ENCODE peak calls at places on chromosomes 12 and 14, in five cellular contexts. One of them, this sample, is unnamed.

GRCh38 chr12:105278043-105278697 is 42.2 kb upstream of the APPL2 start:
- DNase-seq in GM18507: no peak
- DNase-seq in MCF 10A: no peak
- DNase-seq in non-pigmented ciliary epithelial cell: no peak
- DNase-seq in nephron progenitor cell: no peak
- DNase-seq in this sample: no peak

GRCh38 chr12:12726543-12727093 is 9.4 kb downstream of the CDKN1B start:
- DNase-seq in GM18507: no peak
- DNase-seq in MCF 10A: peak
- DNase-seq in non-pigmented ciliary epithelial cell: peak
- DNase-seq in nephron progenitor cell: no peak
- DNase-seq in this sample: peak

GRCh38 chr12:47270782-47271664 is 191.3 kb upstream of the AMIGO2 start:
- DNase-seq in GM18507: no peak
- DNase-seq in MCF 10A: peak
- DNase-seq in non-pigmented ciliary epithelial cell: peak
- DNase-seq in nephron progenitor cell: no peak
- DNase-seq in this sample: no peak

GRCh38 chr14:99537399-99537798 is 56.2 kb downstream of the CCNK start:
- DNase-seq in GM18507: no peak
- DNase-seq in MCF 10A: peak
- DNase-seq in non-pigmented ciliary epithelial cell: peak
- DNase-seq in nephron progenitor cell: no peak
- DNase-seq in this sample: no peak

GRCh38 chr12:62250671-62251608 is 9.3 kb upstream of the USP15 start:
- DNase-seq in GM18507: no peak
- DNase-seq in MCF 10A: peak
- DNase-seq in non-pigmented ciliary epithelial cell: peak
- DNase-seq in nephron progenitor cell: no peak
- DNase-seq in this sample: no peak

GRCh38 chr14:73750161-73750901 is 36.1 kb upstream of the PNMA1 start:
- DNase-seq in GM18507: no peak
- DNase-seq in MCF 10A: no peak
- DNase-seq in non-pigmented ciliary epithelial cell: no peak
- DNase-seq in nephron progenitor cell: no peak
- DNase-seq in this sample: peak

GRCh38 chr14:70130498-70130897 is 58.3 kb downstream of the SLC8A3 start:
- DNase-seq in GM18507: no peak
- DNase-seq in MCF 10A: no peak
- DNase-seq in non-pigmented ciliary epithelial cell: no peak
- DNase-seq in nephron progenitor cell: no peak
- DNase-seq in this sample: no peak

GRCh38 chr12:65189028-65189718 is 19.8 kb downstream of the LEMD3 start:
- DNase-seq in GM18507: no peak
- DNase-seq in MCF 10A: no peak
- DNase-seq in non-pigmented ciliary epithelial cell: no peak
- DNase-seq in nephron progenitor cell: no peak
- DNase-seq in this sample: no peak

GRCh38 chr12:74412607-74413230 is 124.9 kb upstream of the ATXN7L3B start:
- DNase-seq in GM18507: no peak
- DNase-seq in MCF 10A: peak
- DNase-seq in non-pigmented ciliary epithelial cell: no peak
- DNase-seq in nephron progenitor cell: no peak
- DNase-seq in this sample: peak

GRCh38 chr12:118334939-118335567 is 37.7 kb downstream of the TAOK3 start:
- DNase-seq in GM18507: no peak
- DNase-seq in MCF 10A: peak
- DNase-seq in non-pigmented ciliary epithelial cell: no peak
- DNase-seq in nephron progenitor cell: no peak
- DNase-seq in this sample: no peak

GRCh38 chr14:104001003-104001402 is 58.7 kb upstream of the RD3L start:
- DNase-seq in GM18507: no peak
- DNase-seq in MCF 10A: peak
- DNase-seq in non-pigmented ciliary epithelial cell: no peak
- DNase-seq in nephron progenitor cell: peak
- DNase-seq in this sample: no peak

GRCh38 chr12:95164656-95165055 is 52.6 kb downstream of the FGD6 start:
- DNase-seq in GM18507: no peak
- DNase-seq in MCF 10A: no peak
- DNase-seq in non-pigmented ciliary epithelial cell: no peak
- DNase-seq in nephron progenitor cell: no peak
- DNase-seq in this sample: no peak

GRCh38 chr12:121926874-121927706 is 8.7 kb downstream of the CFAP251 start:
- DNase-seq in GM18507: no peak
- DNase-seq in MCF 10A: no peak
- DNase-seq in non-pigmented ciliary epithelial cell: no peak
- DNase-seq in nephron progenitor cell: no peak
- DNase-seq in this sample: no peak

GRCh38 chr12:77940011-77940423 is 109.3 kb downstream of the NAV3 start:
- DNase-seq in GM18507: no peak
- DNase-seq in MCF 10A: peak
- DNase-seq in non-pigmented ciliary epithelial cell: peak
- DNase-seq in nephron progenitor cell: peak
- DNase-seq in this sample: no peak

GRCh38 chr12:5718680-5719079 is 226.4 kb downstream of the ANO2 start:
- DNase-seq in GM18507: no peak
- DNase-seq in MCF 10A: no peak
- DNase-seq in non-pigmented ciliary epithelial cell: no peak
- DNase-seq in nephron progenitor cell: no peak
- DNase-seq in this sample: no peak